ENCODE peak calls at places on chromosomes 12 and 14, in six cellular contexts. R, N, G, V, H and E are unnamed samples.

GRCh38 chr12:91778938-91779400 is 366.7 kb downstream of the BTG1 start:
- DNase-seq in V (peak; percentile 55), H (peak; percentile 72), R (no peak), N (peak; percentile 7), G (no peak), E (no peak)

GRCh38 chr14:101082036-101082435 is 178.5 kb upstream of the RTL1 start:
- DNase-seq in R (no peak), H (no peak), G (no peak), N (no peak), V (no peak), E (no peak)

GRCh38 chr12:52823761-52824450 is 10.0 kb upstream of the KRT4 start:
- DNase-seq in H (no peak), R (no peak), V (no peak), G (no peak), N (no peak), E (no peak)

GRCh38 chr12:76259660-76260389 is 88.4 kb downstream of the BBS10 start:
- DNase-seq in H (no peak), R (no peak), G (no peak), V (peak; percentile 93), N (no peak), E (no peak)

GRCh38 chr12:10957741-10958140 is 18.7 kb upstream of the TAS2R14 start:
- DNase-seq in V (no peak), R (no peak), N (no peak), H (no peak), G (no peak), E (no peak)

GRCh38 chr14:61409782-61410181 is 88.4 kb downstream of the PRKCH start:
- DNase-seq in H (no peak), G (no peak), R (no peak), N (no peak), V (no peak), E (no peak)

GRCh38 chr14:42869681-42870080 is 1263.0 kb downstream of the LRFN5 start:
- DNase-seq in R (no peak), H (no peak), N (no peak), V (no peak), G (no peak), E (no peak)

GRCh38 chr12:52120951-52121847 is 41.7 kb downstream of the SMIM41 start:
- DNase-seq in N (no peak), R (no peak), V (no peak), G (no peak), H (no peak), E (no peak)

GRCh38 chr12:72028966-72029365 is 90.3 kb downstream of the TPH2 start:
- DNase-seq in N (no peak), V (no peak), G (no peak), H (no peak), R (no peak), E (no peak)

GRCh38 chr12:76010732-76011458 is 20.7 kb downstream of the PHLDA1 start:
- DNase-seq in N (no peak), V (no peak), H (no peak), R (no peak), G (no peak), E (no peak)

GRCh38 chr14:104883681-104884361 is 18.8 kb downstream of the CEP170B start:
- DNase-seq in R (peak; percentile 9), V (no peak), H (no peak), N (peak; percentile 14), G (no peak), E (no peak)

GRCh38 chr14:26589998-26590397 is 7.8 kb downstream of the NOVA1 start:
- DNase-seq in H (no peak), R (no peak), V (no peak), G (no peak), N (no peak), E (no peak)

GRCh38 chr12:7197846-7198245 is 8.4 kb downstream of the PEX5 start:
- DNase-seq in V (no peak), H (no peak), R (no peak), N (no peak), G (no peak), E (no peak)

GRCh38 chr12:48286665-48287064 is 64.1 kb downstream of the ZNF641 start:
- DNase-seq in G (no peak), R (no peak), N (no peak), H (no peak), V (no peak), E (no peak)

GRCh38 chr12:118377891-118378470 is 1.6 kb downstream of the SUDS3 start:
- DNase-seq in H (peak; percentile 75), V (peak; percentile 69), G (peak; percentile 47), R (peak; percentile 59), N (peak; percentile 56), E (peak; percentile 76)

GRCh38 chr14:77302926-77303325 is 17.8 kb downstream of the POMT2 start:
- DNase-seq in G (no peak), R (no peak), V (peak; percentile 67), H (peak; percentile 94), N (no peak), E (no peak)

GRCh38 chr12:50061946-50062725 is 4.7 kb downstream of the ASIC1 start:
- DNase-seq in R (no peak), G (no peak), V (no peak), H (no peak), N (no peak), E (no peak)

GRCh38 chr12:50065726-50066310 is 8.4 kb downstream of the ASIC1 start:
- DNase-seq in N (no peak), R (no peak), G (no peak), V (no peak), H (no peak), E (no peak)

GRCh38 chr12:50061172-50061571 is 3.8 kb downstream of the ASIC1 start:
- DNase-seq in R (no peak), G (no peak), V (no peak), H (no peak), N (no peak), E (no peak)

GRCh38 chr12:50060120-50060468 is 2.7 kb downstream of the ASIC1 start:
- DNase-seq in R (no peak), G (no peak), V (no peak), H (no peak), N (no peak), E (no peak)

DNA sequence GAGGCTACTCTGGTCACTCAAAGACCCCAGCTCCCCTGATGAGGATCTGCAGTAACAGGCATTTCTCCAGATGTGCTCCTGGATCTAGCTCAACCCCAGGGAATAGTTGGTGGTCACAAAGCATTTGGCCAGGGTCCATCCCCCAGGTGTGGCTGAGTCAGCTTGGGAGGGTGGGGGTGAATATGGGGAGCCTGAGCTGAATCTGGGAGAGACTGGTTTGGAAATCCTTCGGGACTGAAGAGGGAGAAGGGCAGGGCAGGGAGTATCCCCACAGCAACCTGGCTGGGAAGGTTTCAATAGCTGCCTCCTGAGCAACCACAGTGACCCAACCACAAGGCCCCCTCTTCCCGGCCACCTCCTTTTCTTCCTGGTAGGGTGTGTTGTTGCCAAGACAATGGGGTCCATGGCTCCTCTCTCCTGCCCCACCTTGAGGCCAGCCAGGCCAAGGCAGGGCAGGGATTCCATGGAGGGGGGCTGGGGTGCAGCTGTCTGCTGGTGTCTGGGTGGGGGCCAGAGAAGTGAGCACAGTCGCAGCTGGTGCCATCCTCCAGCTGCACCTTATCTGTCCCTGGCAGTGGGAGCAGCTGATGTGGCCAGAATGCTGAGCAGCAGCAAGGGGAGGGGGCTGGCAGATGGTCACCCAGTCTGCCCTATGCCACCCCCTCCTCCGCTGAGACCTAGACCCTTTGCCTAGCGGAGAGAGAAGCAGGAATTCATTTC is 5.5 kb downstream of the ASIC1 start:
- DNase-seq in N (no peak), V (no peak), G (no peak), R (no peak), H (no peak), E (no peak)
- TF ChIP-seq CTCF in N (no peak), V (no peak), G (no peak), R (no peak), H (no peak), E (no peak)

GRCh38 chr12:46531059-46531785 is 158.6 kb upstream of the SLC38A2 start:
- DNase-seq in V (no peak), H (no peak), R (no peak), G (no peak), N (no peak), E (no peak)

GRCh38 chr12:46534442-46534841 is 161.9 kb upstream of the SLC38A2 start:
- DNase-seq in G (no peak), N (no peak), R (no peak), V (peak; percentile 74), H (no peak), E (no peak)

GRCh38 chr12:46533723-46534122 is 161.2 kb upstream of the SLC38A2 start:
- DNase-seq in H (no peak), R (no peak), G (no peak), V (peak; percentile 87), N (no peak), E (no peak)

GRCh38 chr12:46530373-46531056 is 157.9 kb upstream of the SLC38A2 start:
- DNase-seq in H (no peak), V (no peak), R (no peak), N (no peak), G (no peak), E (no peak)

DNA sequence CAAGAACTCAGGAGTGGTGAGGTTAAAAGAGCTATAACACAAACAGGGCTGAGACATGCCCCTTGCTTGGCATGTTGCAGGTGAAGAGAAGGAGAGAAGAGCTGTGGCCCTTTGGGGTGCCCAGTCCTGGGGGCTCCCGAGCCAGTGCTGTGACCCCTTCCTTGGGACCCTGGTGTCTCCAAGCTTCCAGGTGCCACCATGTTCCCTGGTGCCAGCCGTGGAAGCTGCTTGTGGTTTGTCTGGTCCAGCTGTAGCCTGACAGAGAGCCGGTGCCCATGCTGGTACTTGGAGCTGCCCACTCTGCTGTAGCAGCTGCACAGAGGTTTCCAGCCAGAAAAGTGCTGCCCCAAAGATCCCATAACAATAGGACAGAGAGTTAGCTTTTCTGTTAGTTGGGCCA is 159.2 kb upstream of the SLC38A2 start:
- DNase-seq in R (no peak), N (no peak), G (no peak), V (no peak), H (no peak), E (no peak)
- H3K27ac ChIP-seq in R (no peak overlapping the region), N (no peak overlapping the region), G (no peak overlapping the region), V (no peak overlapping the region), H (peak overlapping the region; percentile 65), E (no peak overlapping the region)

DNA sequence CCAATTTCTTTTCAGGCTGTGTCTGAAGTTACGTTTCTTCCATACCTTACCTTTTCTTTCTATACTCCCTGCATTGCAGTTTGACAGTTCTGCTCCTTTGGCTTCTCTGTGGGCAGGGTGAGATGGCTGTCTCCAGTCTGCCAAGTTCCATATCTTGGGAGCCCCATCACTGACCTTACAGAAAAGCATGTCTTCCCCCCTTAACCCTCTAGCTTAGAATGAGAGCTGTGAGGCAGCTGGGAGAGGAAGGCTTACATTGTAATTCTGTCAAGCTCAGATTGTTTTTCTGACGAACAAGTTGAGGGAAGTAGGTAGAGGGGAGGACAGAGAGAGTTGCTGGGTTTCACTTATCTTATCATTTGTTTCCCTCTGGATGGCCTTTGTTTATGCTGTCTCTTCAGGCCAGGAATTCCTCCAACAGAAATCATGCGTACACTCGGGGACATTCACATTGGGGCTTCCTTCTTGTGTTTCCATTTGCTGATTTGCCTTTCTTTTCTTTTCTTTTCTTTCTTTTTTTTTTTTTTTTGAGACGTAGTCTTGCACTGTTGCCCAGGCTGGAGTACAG is 9.3 kb downstream of the DAAM1 start:
- DNase-seq in V (peak; percentile 22), H (no peak), G (no peak), R (no peak), N (no peak), E (no peak)
- TF ChIP-seq CTCF in V (no peak), H (no peak), G (no peak), R (no peak), N (no peak), E (no peak)

DNA sequence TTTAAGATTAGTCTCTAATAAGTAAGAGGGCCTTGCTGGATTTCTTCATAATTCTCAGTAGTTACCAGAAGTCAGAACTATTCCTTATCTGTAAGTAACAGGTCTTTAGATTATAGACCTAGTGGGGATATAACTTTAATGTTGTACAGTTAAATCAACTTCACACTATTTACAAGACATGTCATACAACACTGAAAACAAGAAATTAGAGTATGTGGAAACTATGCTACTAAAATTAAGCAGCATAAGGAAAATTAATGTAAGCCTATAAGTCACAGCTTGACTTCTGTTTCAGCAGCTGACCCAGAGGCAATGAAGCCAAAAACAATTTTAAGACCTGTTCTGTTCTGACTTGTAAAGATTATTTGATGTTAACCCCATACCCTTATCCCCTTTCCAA is 398.3 kb downstream of the RAD51B start:
- DNase-seq in V (no peak), G (no peak), H (no peak), N (no peak), R (no peak), E (no peak)
- H3K27ac ChIP-seq in V (no peak overlapping the region), G (no peak overlapping the region), H (peak overlapping the region; percentile 68), N (no peak overlapping the region), R (no peak overlapping the region), E (no peak overlapping the region)